ENCODE peak calls at places on chromosomes 2 and 18, in four cellular contexts. M is sigmoid colon, D is K562, Q is HepG2. J is an unnamed sample.
A peak's percentile ranks its signal among the peaks of the same experiment; 100 is the strongest.

GRCh38 chr2:107197601-107198000 is 311.6 kb upstream of the ST6GAL2 start:
- DNase-seq in D (no peak), M (no peak), Q (no peak), J (no peak)

GRCh38 chr2:68799615-68800400 is 65.2 kb downstream of the ARHGAP25 start:
- DNase-seq in Q (no peak), D (no peak), M (no peak), J (no peak)

GRCh38 chr2:197236159-197236558 is 74.4 kb downstream of the ANKRD44 start:
- DNase-seq in M (no peak), Q (no peak), D (no peak), J (no peak)

GRCh38 chr18:39681061-39681460 is 2115.5 kb upstream of the CELF4 start:
- DNase-seq in Q (no peak), M (no peak), D (no peak), J (no peak)

GRCh38 chr2:174682578-174683391 is 81.5 kb downstream of the CHRNA1 start:
- DNase-seq in M (peak; percentile 88), D (no peak), Q (no peak), J (no peak)

GRCh38 chr2:121698318-121698930 is 38.3 kb downstream of the NIFK start:
- DNase-seq in Q (no peak), D (no peak), M (peak; percentile 11), J (no peak)

GRCh38 chr2:170301606-170302005 is 123.7 kb downstream of the MYO3B start:
- DNase-seq in M (no peak), Q (no peak), D (no peak), J (no peak)

GRCh38 chr2:239223330-239224248 is 177.2 kb downstream of the HDAC4 start:
- DNase-seq in M (peak; percentile 83), D (no peak), Q (peak; percentile 79), J (no peak)

GRCh38 chr18:24734058-24734457 is 273.6 kb downstream of the HRH4 start:
- DNase-seq in Q (peak; percentile 16), D (no peak), M (no peak), J (peak; percentile 86)

GRCh38 chr2:112121682-112122254 is 16.4 kb upstream of the FBLN7 start:
- DNase-seq in M (no peak), D (no peak), Q (peak; percentile 55), J (no peak)

GRCh38 chr2:202135111-202135874 is 62.2 kb downstream of the KIAA2012 start:
- DNase-seq in D (no peak), M (peak; percentile 95), Q (no peak), J (peak; percentile 95)

GRCh38 chr2:208570851-208571763 is 164.5 kb downstream of the PTH2R start:
- DNase-seq in Q (no peak), D (peak; percentile 15), M (no peak), J (no peak)

GRCh38 chr18:7535436-7536190 is 31.5 kb upstream of the PTPRM start:
- DNase-seq in M (no peak), D (no peak), Q (no peak), J (no peak)

GRCh38 chr18:48913201-48913600 is 37.6 kb downstream of the SMAD7 start:
- DNase-seq in Q (no peak), M (peak; percentile 45), D (no peak), J (no peak)

GRCh38 chr2:99571609-99572344 is 82.0 kb upstream of the REV1 start:
- DNase-seq in Q (no peak), D (no peak), M (no peak), J (no peak)

GRCh38 chr18:77102246-77103040 is 30.1 kb downstream of the MBP start:
- DNase-seq in Q (no peak), D (no peak), M (no peak), J (no peak)

GRCh38 chr18:808086-808485 is 4.0 kb downstream of the YES1 start:
- DNase-seq in D (no peak), Q (no peak), M (no peak), J (no peak)

GRCh38 chr2:120919771-120920437 is 184.2 kb downstream of the GLI2 start:
- DNase-seq in M (no peak), Q (no peak), D (no peak), J (no peak)

GRCh38 chr2:107712857-107713256 is 113.8 kb upstream of the RGPD4 start:
- DNase-seq in D (no peak), Q (no peak), M (no peak), J (no peak)

GRCh38 chr2:62340981-62341624 is 145.2 kb downstream of the B3GNT2 start:
- DNase-seq in M (peak; percentile 90), Q (no peak), D (no peak), J (no peak)
- TF ChIP-seq EP300 in M (peak; percentile 42), Q (no peak), D (no peak), J (no peak)

GRCh38 chr2:96839875-96840850 is 3.7 kb downstream of the ANKRD23 start:
- DNase-seq in Q (no peak), M (no peak), D (no peak), J (no peak)
- H3K4me3 ChIP-seq in Q (no peak overlapping the region), M (no peak overlapping the region), D (no peak overlapping the region), J (no peak overlapping the region)

DNA sequence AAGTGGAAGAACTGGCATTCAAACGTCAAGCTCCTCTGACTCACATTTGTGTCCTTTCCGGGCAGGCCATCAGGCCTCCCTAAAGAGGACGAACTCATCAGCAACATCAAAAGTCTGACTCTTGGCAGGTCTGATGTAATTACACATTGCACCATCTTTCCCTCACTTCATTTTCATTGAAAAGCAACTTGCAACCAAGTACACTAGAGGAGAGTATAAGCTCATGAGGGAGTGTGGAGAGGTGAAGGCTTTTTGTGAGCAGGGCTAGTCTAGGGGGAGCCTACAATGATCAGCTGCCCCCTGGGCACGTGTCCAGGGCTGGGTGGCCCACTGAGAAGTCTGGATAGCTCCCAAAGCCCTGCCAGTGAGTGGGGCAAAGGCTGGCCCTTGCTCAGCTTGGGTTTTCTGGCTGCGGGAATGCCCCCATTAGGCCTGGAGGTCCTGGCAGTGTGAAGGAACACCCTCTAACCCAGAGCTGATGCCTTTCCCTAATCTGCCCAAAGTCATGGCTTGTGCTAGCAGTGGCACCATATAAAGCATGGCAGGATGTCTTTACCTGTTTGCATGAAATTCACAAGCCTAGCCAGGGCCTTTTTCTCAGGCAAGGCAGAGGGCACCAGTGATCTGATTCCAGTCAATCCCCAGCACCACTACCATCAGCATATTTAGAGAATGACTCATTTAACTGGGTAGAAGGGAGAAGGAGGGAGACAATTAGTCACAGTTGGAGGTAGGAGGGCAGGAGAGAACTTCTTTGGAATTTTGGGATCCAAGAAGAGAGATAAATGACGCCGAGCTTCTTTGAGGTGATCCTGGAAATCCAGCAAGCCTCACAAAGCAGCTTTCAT is 8.5 kb upstream of the DAW1 start:
- DNase-seq in M (no peak), Q (peak; percentile 54), D (no peak), J (no peak)
- TF ChIP-seq POLR2AphosphoS5 in M (no peak), Q (no peak), D (no peak), J (no peak)

DNA sequence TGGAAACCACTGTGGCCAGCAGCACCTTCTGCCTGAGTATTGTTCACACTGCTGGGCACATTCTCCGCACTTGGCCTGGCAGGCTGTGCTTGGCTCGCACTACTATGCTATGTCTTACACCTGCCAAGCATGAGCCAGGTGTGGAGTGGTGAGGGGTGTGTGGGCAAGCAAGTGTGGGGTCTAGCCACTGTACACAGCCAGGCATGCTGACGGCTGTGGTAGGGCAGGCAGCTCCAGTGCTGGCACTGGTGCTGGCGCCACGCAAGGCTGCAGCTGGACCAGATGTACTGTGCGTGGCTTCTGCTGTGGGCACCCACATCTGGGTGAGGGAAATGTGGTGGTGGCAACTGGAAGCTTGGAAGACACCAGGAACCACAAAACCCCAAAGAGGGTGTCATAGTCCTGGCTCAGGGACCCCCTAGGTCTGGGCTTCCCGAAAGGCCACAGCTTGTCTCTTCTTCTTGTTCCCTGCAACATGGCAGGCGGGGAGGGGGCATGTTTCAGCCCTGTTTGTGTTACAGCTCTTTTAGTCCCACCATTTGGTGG is 101.5 kb downstream of the ALMS1 start:
- DNase-seq in M (no peak), D (no peak), Q (no peak), J (no peak)
- TF ChIP-seq EP300 in M (no peak), D (no peak), Q (no peak), J (no peak)

J was measured in esophagus muscularis mucosa.